ENCODE peak calls at places on chromosome 12, in four cellular contexts. One of them, this sample, is unnamed.

GRCh38 chr12:78470354-78471195 is 394.0 kb upstream of the SYT1 start:
- DNase-seq in K562: no peak
- DNase-seq in IMR-90: peak
- DNase-seq in fibroblast of lung: peak
- DNase-seq in this sample: no peak

GRCh38 chr12:57519758-57520007 is 631 bp downstream of the DDIT3 start:
- DNase-seq in K562: no peak
- DNase-seq in IMR-90: no peak
- DNase-seq in fibroblast of lung: no peak
- DNase-seq in this sample: peak

GRCh38 chr12:109654357-109654756 is 59.3 kb upstream of the FAM222A start:
- DNase-seq in K562: no peak
- DNase-seq in IMR-90: no peak
- DNase-seq in fibroblast of lung: no peak
- DNase-seq in this sample: no peak

GRCh38 chr12:126776047-126776446 is 1490.9 kb upstream of the TMEM132C start:
- DNase-seq in K562: no peak
- DNase-seq in IMR-90: no peak
- DNase-seq in fibroblast of lung: no peak
- DNase-seq in this sample: no peak

GRCh38 chr12:124544311-124544970 is 23.0 kb downstream of the NCOR2 start:
- DNase-seq in K562: no peak
- DNase-seq in IMR-90: no peak
- DNase-seq in fibroblast of lung: no peak
- DNase-seq in this sample: no peak

GRCh38 chr12:40382217-40382616 is 157.4 kb downstream of the LRRK2 start:
- DNase-seq in K562: no peak
- DNase-seq in IMR-90: no peak
- DNase-seq in fibroblast of lung: no peak
- DNase-seq in this sample: no peak

GRCh38 chr12:71890475-71890874 is 48.2 kb upstream of the TPH2 start:
- DNase-seq in K562: no peak
- DNase-seq in IMR-90: no peak
- DNase-seq in fibroblast of lung: no peak
- DNase-seq in this sample: no peak

GRCh38 chr12:52871291-52871961 is 22.6 kb upstream of the KRT78 start:
- DNase-seq in K562: no peak
- DNase-seq in IMR-90: peak
- DNase-seq in fibroblast of lung: peak
- DNase-seq in this sample: no peak

GRCh38 chr12:55724226-55724939 is 4.2 kb downstream of the RDH5 start:
- DNase-seq in K562: peak
- DNase-seq in IMR-90: peak
- DNase-seq in fibroblast of lung: peak
- DNase-seq in this sample: peak

GRCh38 chr12:42589465-42590323 is at the start of gene PRICKLE1:
- DNase-seq in K562: peak
- DNase-seq in IMR-90: peak
- DNase-seq in fibroblast of lung: peak
- DNase-seq in this sample: no peak

GRCh38 chr12:118370601-118371000 is 2.1 kb downstream of the TAOK3 start:
- DNase-seq in K562: no peak
- DNase-seq in IMR-90: no peak
- DNase-seq in fibroblast of lung: no peak
- DNase-seq in this sample: no peak

GRCh38 chr12:113241191-113242017 is 20.1 kb downstream of the TPCN1 start:
- DNase-seq in K562: no peak
- DNase-seq in IMR-90: peak
- DNase-seq in fibroblast of lung: peak
- DNase-seq in this sample: no peak

GRCh38 chr12:123431951-123432886 is 4.3 kb downstream of the RILPL2 start:
- DNase-seq in K562: no peak
- DNase-seq in IMR-90: no peak
- DNase-seq in fibroblast of lung: no peak
- DNase-seq in this sample: no peak

GRCh38 chr12:93322784-93323183 is 54.9 kb upstream of the NUDT4 start:
- DNase-seq in K562: no peak
- DNase-seq in IMR-90: peak
- DNase-seq in fibroblast of lung: peak
- DNase-seq in this sample: no peak

GRCh38 chr12:45688188-45688587 is 41.3 kb upstream of the ARID2 start:
- DNase-seq in K562: no peak
- DNase-seq in IMR-90: no peak
- DNase-seq in fibroblast of lung: no peak
- DNase-seq in this sample: no peak

GRCh38 chr12:53777936-53778644 is 26.3 kb upstream of the CISTR start:
- DNase-seq in K562: no peak
- DNase-seq in IMR-90: no peak
- DNase-seq in fibroblast of lung: no peak
- DNase-seq in this sample: no peak

GRCh38 chr12:117561990-117562389 is 200.6 kb upstream of the NOS1 start:
- DNase-seq in K562: no peak
- DNase-seq in IMR-90: no peak
- DNase-seq in fibroblast of lung: no peak
- DNase-seq in this sample: no peak

GRCh38 chr12:109014984-109015765 is 5.7 kb downstream of the SVOP start:
- DNase-seq in K562: no peak
- DNase-seq in IMR-90: no peak
- DNase-seq in fibroblast of lung: no peak
- DNase-seq in this sample: no peak

GRCh38 chr12:94566345-94566744 is 84.0 kb downstream of the TMCC3 start:
- DNase-seq in K562: no peak
- DNase-seq in IMR-90: no peak
- DNase-seq in fibroblast of lung: no peak
- DNase-seq in this sample: no peak

GRCh38 chr12:105329926-105330282 is 587 bp upstream of the C12orf75 start:
- DNase-seq in K562: no peak
- DNase-seq in IMR-90: no peak
- DNase-seq in fibroblast of lung: no peak
- DNase-seq in this sample: no peak

GRCh38 chr12:14260011-14260993 is 105.2 kb upstream of the ATF7IP start:
- DNase-seq in K562: peak
- DNase-seq in IMR-90: peak
- DNase-seq in fibroblast of lung: peak
- DNase-seq in this sample: no peak

GRCh38 chr12:18323159-18323558 is 61.8 kb downstream of the PIK3C2G start:
- DNase-seq in K562: no peak
- DNase-seq in IMR-90: peak
- DNase-seq in fibroblast of lung: peak
- DNase-seq in this sample: no peak

GRCh38 chr12:18320976-18321375 is 59.7 kb downstream of the PIK3C2G start:
- DNase-seq in K562: no peak
- DNase-seq in IMR-90: no peak
- DNase-seq in fibroblast of lung: no peak
- DNase-seq in this sample: no peak

GRCh38 chr12:18320036-18320617 is 58.8 kb downstream of the PIK3C2G start:
- DNase-seq in K562: peak
- DNase-seq in IMR-90: peak
- DNase-seq in fibroblast of lung: peak
- DNase-seq in this sample: no peak
- H3K4me2 ChIP-seq in K562: no peak
- H3K4me2 ChIP-seq in IMR-90: no peak
- H3K4me2 ChIP-seq in fibroblast of lung: no peak
- H3K4me2 ChIP-seq in this sample: no peak

GRCh38 chr12:92210062-92210461 is 64.4 kb upstream of the BTG1 start:
- DNase-seq in K562: no peak
- DNase-seq in IMR-90: no peak
- DNase-seq in fibroblast of lung: no peak
- DNase-seq in this sample: peak
- TF ChIP-seq CTCF in K562: no peak
- TF ChIP-seq CTCF in IMR-90: no peak
- TF ChIP-seq CTCF in fibroblast of lung: no peak
- TF ChIP-seq CTCF in this sample: no peak

DNA sequence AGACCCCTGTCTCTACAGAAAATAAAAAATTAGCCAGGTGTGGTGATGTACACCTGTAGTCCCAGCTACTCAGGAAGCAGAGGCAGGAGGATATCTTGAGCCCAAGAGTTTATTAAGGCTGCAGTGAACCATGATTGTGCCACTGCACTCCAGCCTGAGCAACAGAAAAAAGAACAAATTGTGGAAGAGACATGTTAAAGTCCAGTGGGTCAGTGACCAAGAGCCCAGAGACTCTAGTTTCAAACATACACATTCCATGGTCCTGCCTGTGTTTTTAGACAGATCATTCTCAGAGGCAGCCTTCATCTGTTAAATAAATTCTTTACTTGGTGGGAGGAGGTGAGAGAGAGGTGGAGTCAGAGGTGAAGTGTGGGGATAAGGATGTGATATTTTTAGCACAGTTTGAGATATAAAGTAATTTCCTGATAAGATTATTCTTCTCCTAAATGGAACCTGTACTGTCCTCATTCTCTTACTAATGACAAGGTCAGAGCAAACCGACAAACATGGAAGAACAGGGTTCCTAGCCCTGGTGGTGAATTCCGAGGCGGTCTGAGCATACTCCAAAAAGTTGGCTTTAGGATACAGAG is 48.7 kb downstream of the RASSF3 start:
- DNase-seq in K562: no peak
- DNase-seq in IMR-90: no peak
- DNase-seq in fibroblast of lung: no peak
- DNase-seq in this sample: no peak
- H3K4me2 ChIP-seq in K562: no peak
- H3K4me2 ChIP-seq in IMR-90: no peak
- H3K4me2 ChIP-seq in fibroblast of lung: no peak
- H3K4me2 ChIP-seq in this sample: no peak

DNA sequence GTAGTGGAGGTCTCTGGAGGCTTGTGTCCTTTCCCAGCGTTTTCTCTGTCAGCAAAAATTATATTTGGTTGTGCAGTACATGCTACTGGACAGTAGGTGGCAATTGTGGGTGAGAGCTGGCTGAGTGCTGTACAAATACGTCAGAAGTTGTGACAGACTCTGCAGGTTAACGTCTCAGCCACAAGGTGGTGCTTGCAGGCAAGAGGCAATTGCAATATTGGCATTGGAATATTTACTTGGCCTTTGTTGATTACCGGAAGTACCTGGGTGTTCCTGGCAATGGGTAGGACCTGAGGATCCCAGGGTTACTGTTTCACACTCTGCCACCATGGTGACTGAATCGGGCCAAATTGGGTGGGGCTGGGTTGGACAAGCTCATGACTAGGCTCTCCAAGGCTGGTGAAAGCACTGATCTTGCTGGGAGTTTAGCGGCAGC is 333.9 kb upstream of the LMO3 start:
- DNase-seq in K562: peak
- DNase-seq in IMR-90: peak
- DNase-seq in fibroblast of lung: peak
- DNase-seq in this sample: peak
- TF ChIP-seq CTCF in K562: peak
- TF ChIP-seq CTCF in IMR-90: peak
- TF ChIP-seq CTCF in fibroblast of lung: peak
- TF ChIP-seq CTCF in this sample: peak

GRCh38 chr12:13196302-13196921 is at the start of gene EMP1:
- DNase-seq in K562: no peak
- DNase-seq in IMR-90: peak
- DNase-seq in fibroblast of lung: peak
- DNase-seq in this sample: peak

GRCh38 chr12:13195244-13195643 is 1.3 kb upstream of the EMP1 start:
- DNase-seq in K562: no peak
- DNase-seq in IMR-90: peak
- DNase-seq in fibroblast of lung: peak
- DNase-seq in this sample: no peak

GRCh38 chr12:13193403-13194100 is 3.0 kb upstream of the EMP1 start:
- DNase-seq in K562: no peak
- DNase-seq in IMR-90: no peak
- DNase-seq in fibroblast of lung: no peak
- DNase-seq in this sample: no peak

GRCh38 chr12:13195848-13196301 is 651 bp upstream of the EMP1 start:
- DNase-seq in K562: no peak
- DNase-seq in IMR-90: peak
- DNase-seq in fibroblast of lung: peak
- DNase-seq in this sample: no peak

DNA sequence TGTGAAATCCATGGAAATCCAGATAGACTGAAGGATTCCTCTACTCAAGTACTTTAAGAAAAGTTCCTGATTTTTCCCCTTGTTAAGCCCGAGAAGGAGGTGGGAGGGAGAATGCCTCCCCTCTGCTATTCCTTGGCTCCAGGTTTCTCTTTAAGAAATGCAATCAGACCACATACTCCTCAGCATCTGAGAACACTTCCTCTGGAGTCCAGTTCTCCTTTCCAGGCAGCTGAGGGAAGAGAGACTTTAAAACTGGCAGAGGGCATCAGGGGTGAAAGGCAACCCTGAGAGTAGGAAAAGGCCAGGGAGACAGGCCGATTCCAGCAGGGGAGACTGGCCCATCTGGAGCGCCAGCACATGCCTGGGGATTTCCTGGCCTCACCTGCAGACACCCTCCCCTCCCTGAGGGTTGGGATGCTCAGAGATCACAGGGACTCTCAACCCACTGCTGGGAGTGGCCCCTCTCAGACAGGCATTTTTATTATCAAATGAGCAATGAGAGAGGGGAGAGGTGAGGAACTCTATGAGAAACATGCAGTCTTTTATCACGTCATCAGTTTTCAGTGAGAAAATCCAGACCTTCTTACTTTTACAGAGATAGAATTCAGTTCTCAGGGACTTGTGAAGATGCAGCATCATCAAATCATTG is 1.9 kb upstream of the EMP1 start:
- DNase-seq in K562: no peak
- DNase-seq in IMR-90: no peak
- DNase-seq in fibroblast of lung: no peak
- DNase-seq in this sample: no peak
- H3K4me2 ChIP-seq in K562: no peak
- H3K4me2 ChIP-seq in IMR-90: no peak
- H3K4me2 ChIP-seq in fibroblast of lung: peak
- H3K4me2 ChIP-seq in this sample: no peak

GRCh38 chr12:1865284-1865866 is 45.0 kb downstream of the LRTM2 start:
- DNase-seq in K562: no peak
- DNase-seq in IMR-90: no peak
- DNase-seq in fibroblast of lung: no peak
- DNase-seq in this sample: no peak
- TF ChIP-seq CTCF in K562: no peak
- TF ChIP-seq CTCF in IMR-90: no peak
- TF ChIP-seq CTCF in fibroblast of lung: no peak
- TF ChIP-seq CTCF in this sample: no peak

GRCh38 chr12:70258605-70259403 is 15.6 kb downstream of the CNOT2 start:
- DNase-seq in K562: no peak
- DNase-seq in IMR-90: no peak
- DNase-seq in fibroblast of lung: no peak
- DNase-seq in this sample: no peak
- H3K4me2 ChIP-seq in K562: no peak
- H3K4me2 ChIP-seq in IMR-90: no peak
- H3K4me2 ChIP-seq in fibroblast of lung: no peak
- H3K4me2 ChIP-seq in this sample: no peak

GRCh38 chr12:88595697-88596096 is 15.4 kb upstream of the KITLG start:
- DNase-seq in K562: no peak
- DNase-seq in IMR-90: no peak
- DNase-seq in fibroblast of lung: no peak
- DNase-seq in this sample: no peak

GRCh38 chr12:88585054-88585453 is 4.8 kb upstream of the KITLG start:
- DNase-seq in K562: peak
- DNase-seq in IMR-90: no peak
- DNase-seq in fibroblast of lung: no peak
- DNase-seq in this sample: no peak

GRCh38 chr12:88594780-88595179 is 14.5 kb upstream of the KITLG start:
- DNase-seq in K562: no peak
- DNase-seq in IMR-90: no peak
- DNase-seq in fibroblast of lung: no peak
- DNase-seq in this sample: no peak

GRCh38 chr12:88591343-88591742 is 11.1 kb upstream of the KITLG start:
- DNase-seq in K562: no peak
- DNase-seq in IMR-90: peak
- DNase-seq in fibroblast of lung: peak
- DNase-seq in this sample: no peak

GRCh38 chr12:88590851-88591250 is 10.6 kb upstream of the KITLG start:
- DNase-seq in K562: no peak
- DNase-seq in IMR-90: peak
- DNase-seq in fibroblast of lung: peak
- DNase-seq in this sample: no peak
- TF ChIP-seq CTCF in K562: no peak
- TF ChIP-seq CTCF in IMR-90: no peak
- TF ChIP-seq CTCF in fibroblast of lung: no peak
- TF ChIP-seq CTCF in this sample: no peak

This sample was measured in DND-41.